ENCODE peak calls at places on chromosomes 12 and 14, in four cellular contexts. One of them, this sample, is unnamed. For H3K79me2, the result is how much of the 10 kb centered on the place peaks cover.

GRCh38 chr12:112458751-112459150 is 40.0 kb downstream of the PTPN11 start:
- DNase-seq in GM23338: no peak
- DNase-seq in mammary epithelial cell: no peak
- DNase-seq in fibroblast of lung: no peak
- DNase-seq in this sample: no peak

GRCh38 chr12:47094804-47095203 is 15.0 kb upstream of the AMIGO2 start:
- DNase-seq in GM23338: no peak
- DNase-seq in mammary epithelial cell: peak
- DNase-seq in fibroblast of lung: no peak
- DNase-seq in this sample: no peak

GRCh38 chr14:74867673-74868072 is 8.3 kb downstream of the PROX2 start:
- DNase-seq in GM23338: no peak
- DNase-seq in mammary epithelial cell: no peak
- DNase-seq in fibroblast of lung: no peak
- DNase-seq in this sample: no peak

GRCh38 chr14:80906946-80907345 is 34.6 kb downstream of the CEP128 start:
- DNase-seq in GM23338: no peak
- DNase-seq in mammary epithelial cell: no peak
- DNase-seq in fibroblast of lung: no peak
- DNase-seq in this sample: no peak

GRCh38 chr14:52885230-52885629 is 65.6 kb downstream of the FERMT2 start:
- DNase-seq in GM23338: no peak
- DNase-seq in mammary epithelial cell: no peak
- DNase-seq in fibroblast of lung: peak
- DNase-seq in this sample: no peak

GRCh38 chr14:77039285-77040058 is 11.0 kb upstream of the IRF2BPL start:
- DNase-seq in GM23338: no peak
- DNase-seq in mammary epithelial cell: peak
- DNase-seq in fibroblast of lung: peak
- DNase-seq in this sample: no peak

GRCh38 chr14:35390577-35391387 is 13.8 kb downstream of the NFKBIA start:
- DNase-seq in GM23338: no peak
- DNase-seq in mammary epithelial cell: peak
- DNase-seq in fibroblast of lung: no peak
- DNase-seq in this sample: no peak

GRCh38 chr14:104893435-104894207 is 28.6 kb downstream of the CEP170B start:
- DNase-seq in GM23338: no peak
- DNase-seq in mammary epithelial cell: no peak
- DNase-seq in fibroblast of lung: no peak
- DNase-seq in this sample: peak

GRCh38 chr12:3968523-3968922 is 95.3 kb upstream of the PARP11 start:
- DNase-seq in GM23338: no peak
- DNase-seq in mammary epithelial cell: no peak
- DNase-seq in fibroblast of lung: no peak
- DNase-seq in this sample: no peak

GRCh38 chr14:80958258-80958657 is 2.8 kb downstream of the TSHR start:
- DNase-seq in GM23338: no peak
- DNase-seq in mammary epithelial cell: no peak
- DNase-seq in fibroblast of lung: no peak
- DNase-seq in this sample: no peak

GRCh38 chr14:64612021-64612380 is 62.2 kb downstream of the PPP1R36 start:
- DNase-seq in GM23338: no peak
- DNase-seq in mammary epithelial cell: no peak
- DNase-seq in fibroblast of lung: no peak
- DNase-seq in this sample: no peak

GRCh38 chr14:70885343-70886014 is 21.8 kb upstream of the PCNX1 start:
- DNase-seq in GM23338: no peak
- DNase-seq in mammary epithelial cell: no peak
- DNase-seq in fibroblast of lung: no peak
- DNase-seq in this sample: no peak

GRCh38 chr12:6958609-6959375 is 7.6 kb downstream of the PTPN6 start:
- DNase-seq in GM23338: no peak
- DNase-seq in mammary epithelial cell: no peak
- DNase-seq in fibroblast of lung: no peak
- DNase-seq in this sample: peak

DNA sequence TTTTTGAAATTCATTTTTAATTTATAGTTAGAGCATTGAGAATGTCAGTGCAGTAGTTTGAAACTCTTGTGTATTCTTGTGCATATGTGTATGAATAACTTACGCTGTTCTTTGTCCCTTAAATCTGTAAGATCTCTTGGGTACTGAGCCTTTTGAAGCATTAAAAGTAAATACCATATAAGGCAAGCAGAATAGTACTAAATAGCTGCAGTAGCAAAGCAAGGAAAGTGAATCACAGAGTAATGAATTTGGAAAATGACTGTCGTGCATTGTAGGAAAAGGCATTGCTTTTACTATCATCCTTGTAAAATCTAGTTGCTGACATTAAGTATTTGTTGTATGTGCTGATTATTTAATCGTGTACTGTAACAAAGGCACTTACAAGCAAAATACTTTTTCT is 12.1 kb downstream of the CNOT2 start:
- DNase-seq in GM23338: no peak
- DNase-seq in mammary epithelial cell: peak
- DNase-seq in fibroblast of lung: peak
- DNase-seq in this sample: no peak
- H3K79me2 ChIP-seq in GM23338: half or more
- H3K79me2 ChIP-seq in mammary epithelial cell: half or more
- H3K79me2 ChIP-seq in fibroblast of lung: half or more
- H3K79me2 ChIP-seq in this sample: half or more

DNA sequence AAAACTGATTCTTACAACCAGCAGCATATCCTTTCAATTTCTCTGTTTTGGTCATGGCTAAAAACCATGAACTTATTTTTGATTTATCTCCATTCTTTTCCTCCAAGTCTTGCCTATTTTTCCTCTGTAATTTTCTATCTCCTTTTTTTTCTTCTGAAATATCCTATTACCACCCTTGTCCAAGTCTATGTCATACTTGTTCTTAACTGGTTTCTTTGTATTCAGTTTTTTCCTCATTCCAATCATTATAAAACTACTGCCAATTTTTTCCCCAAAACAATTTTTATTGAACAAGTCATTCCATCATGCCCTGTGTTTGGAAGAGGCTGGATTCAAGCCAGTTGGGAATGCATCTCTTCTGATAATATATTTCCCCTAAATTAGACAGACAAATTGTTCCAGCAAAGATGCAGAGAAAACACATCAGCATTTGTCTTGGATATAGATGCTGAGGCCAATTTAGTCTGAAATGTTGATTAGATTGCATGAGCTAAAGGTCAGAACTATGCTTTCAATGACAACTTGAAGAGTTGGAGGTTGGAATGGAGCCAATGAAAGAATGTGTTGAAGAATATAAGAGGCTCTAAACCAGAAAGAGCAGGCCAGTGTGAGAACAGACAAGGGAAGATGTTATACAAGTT is 30.7 kb downstream of the OTOGL start:
- DNase-seq in GM23338: no peak
- DNase-seq in mammary epithelial cell: no peak
- DNase-seq in fibroblast of lung: no peak
- DNase-seq in this sample: no peak
- H3K79me2 ChIP-seq in GM23338: under half
- H3K79me2 ChIP-seq in mammary epithelial cell: under half
- H3K79me2 ChIP-seq in fibroblast of lung: under half
- H3K79me2 ChIP-seq in this sample: under half

DNA sequence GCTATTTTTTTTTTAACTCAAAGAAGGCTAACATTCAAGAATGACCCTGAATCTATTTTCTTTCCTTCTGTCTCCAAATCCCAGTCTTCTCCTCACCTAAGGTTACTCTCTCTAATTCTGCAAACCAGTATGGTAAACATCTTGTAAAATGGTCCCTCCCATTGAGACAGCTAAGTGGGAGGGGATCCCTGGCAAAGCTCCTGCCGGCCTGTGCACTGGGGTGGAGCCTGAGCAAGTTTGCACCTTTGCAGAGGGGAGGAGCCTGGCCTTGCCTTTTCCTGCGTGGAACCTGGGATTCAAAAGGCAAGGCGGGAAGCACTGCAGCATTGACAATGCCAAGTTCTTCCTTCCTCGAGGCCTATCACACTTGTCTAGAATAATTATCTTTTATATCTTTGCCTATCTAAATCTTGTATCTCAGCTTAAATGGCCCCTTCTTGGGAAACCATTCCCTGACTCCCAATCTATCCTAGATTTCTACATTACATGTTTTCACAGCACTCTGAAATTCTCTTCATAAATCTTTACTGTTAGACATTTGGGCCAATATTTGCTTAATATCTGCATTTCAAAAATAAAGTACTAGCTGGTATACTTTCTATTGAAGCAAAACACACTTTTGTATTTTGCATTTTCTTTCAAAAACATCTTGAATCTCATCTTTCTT is 83.0 kb downstream of the EPS8 start:
- DNase-seq in GM23338: peak
- DNase-seq in mammary epithelial cell: no peak
- DNase-seq in fibroblast of lung: no peak
- DNase-seq in this sample: no peak
- H3K79me2 ChIP-seq in GM23338: under half
- H3K79me2 ChIP-seq in mammary epithelial cell: under half
- H3K79me2 ChIP-seq in fibroblast of lung: under half
- H3K79me2 ChIP-seq in this sample: under half

GRCh38 chr14:50025776-50026175 is 90.6 kb downstream of the VCPKMT start:
- DNase-seq in GM23338: no peak
- DNase-seq in mammary epithelial cell: peak
- DNase-seq in fibroblast of lung: peak
- DNase-seq in this sample: no peak

GRCh38 chr14:50025073-50025472 is 91.3 kb downstream of the VCPKMT start:
- DNase-seq in GM23338: no peak
- DNase-seq in mammary epithelial cell: no peak
- DNase-seq in fibroblast of lung: no peak
- DNase-seq in this sample: no peak

GRCh38 chr14:50028458-50028857 is 87.9 kb downstream of the VCPKMT start:
- DNase-seq in GM23338: no peak
- DNase-seq in mammary epithelial cell: no peak
- DNase-seq in fibroblast of lung: no peak
- DNase-seq in this sample: no peak

GRCh38 chr14:50027797-50028196 is 88.6 kb downstream of the VCPKMT start:
- DNase-seq in GM23338: no peak
- DNase-seq in mammary epithelial cell: no peak
- DNase-seq in fibroblast of lung: no peak
- DNase-seq in this sample: no peak

DNA sequence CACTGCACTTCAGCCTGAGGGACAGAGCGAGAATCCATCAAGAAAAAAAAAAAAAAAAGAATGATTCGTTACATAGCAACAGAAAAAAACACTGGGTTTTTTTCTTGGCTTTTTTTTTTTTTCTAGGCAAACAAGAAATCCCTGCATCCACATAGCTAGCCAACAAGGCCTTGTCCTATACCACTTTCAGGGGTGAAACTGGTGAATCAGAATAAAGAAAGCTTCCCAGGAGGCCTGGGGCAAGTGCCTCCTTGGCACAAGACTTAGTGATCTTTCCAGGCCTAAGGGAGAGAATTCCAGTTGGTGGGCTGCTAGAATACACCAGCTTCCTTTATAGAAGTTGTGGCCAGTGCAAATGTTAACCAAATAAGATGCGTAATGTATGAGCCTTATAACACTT is 90.0 kb downstream of the VCPKMT start:
- DNase-seq in GM23338: no peak
- DNase-seq in mammary epithelial cell: no peak
- DNase-seq in fibroblast of lung: no peak
- DNase-seq in this sample: no peak
- H3K79me2 ChIP-seq in GM23338: under half
- H3K79me2 ChIP-seq in mammary epithelial cell: under half
- H3K79me2 ChIP-seq in fibroblast of lung: under half
- H3K79me2 ChIP-seq in this sample: under half

GRCh38 chr14:91410781-91411536 is 6.7 kb downstream of the CCDC88C start:
- DNase-seq in GM23338: no peak
- DNase-seq in mammary epithelial cell: no peak
- DNase-seq in fibroblast of lung: no peak
- DNase-seq in this sample: no peak

GRCh38 chr14:91406982-91407381 is 10.6 kb downstream of the CCDC88C start:
- DNase-seq in GM23338: no peak
- DNase-seq in mammary epithelial cell: no peak
- DNase-seq in fibroblast of lung: no peak
- DNase-seq in this sample: no peak

GRCh38 chr14:91412939-91413338 is 4.7 kb downstream of the CCDC88C start:
- DNase-seq in GM23338: no peak
- DNase-seq in mammary epithelial cell: no peak
- DNase-seq in fibroblast of lung: no peak
- DNase-seq in this sample: peak

GRCh38 chr14:91406451-91406850 is 11.2 kb downstream of the CCDC88C start:
- DNase-seq in GM23338: no peak
- DNase-seq in mammary epithelial cell: no peak
- DNase-seq in fibroblast of lung: no peak
- DNase-seq in this sample: no peak

GRCh38 chr14:91409991-91410401 is 7.6 kb downstream of the CCDC88C start:
- DNase-seq in GM23338: no peak
- DNase-seq in mammary epithelial cell: no peak
- DNase-seq in fibroblast of lung: no peak
- DNase-seq in this sample: no peak
- H3K79me2 ChIP-seq in GM23338: half or more
- H3K79me2 ChIP-seq in mammary epithelial cell: under half
- H3K79me2 ChIP-seq in fibroblast of lung: under half
- H3K79me2 ChIP-seq in this sample: half or more

DNA sequence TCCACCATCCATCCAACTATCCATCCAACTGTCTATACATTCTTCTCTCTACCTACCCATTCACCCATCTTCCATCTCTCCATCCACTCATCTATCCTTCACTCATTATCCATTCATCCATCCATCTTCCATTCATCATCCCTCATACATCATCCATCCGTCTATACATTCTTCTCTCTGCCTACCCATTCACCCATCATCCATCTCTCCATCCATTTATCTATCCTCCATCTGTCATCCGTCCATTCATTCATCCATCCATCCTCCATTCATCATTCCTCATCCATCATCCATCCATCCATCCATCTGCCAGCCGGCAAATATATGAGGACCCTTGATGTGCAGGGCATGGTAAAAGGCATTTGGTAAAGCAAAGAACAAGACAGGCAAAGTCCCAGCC is 25.2 kb downstream of the AACS start:
- DNase-seq in GM23338: no peak
- DNase-seq in mammary epithelial cell: no peak
- DNase-seq in fibroblast of lung: no peak
- DNase-seq in this sample: no peak
- H3K79me2 ChIP-seq in GM23338: under half
- H3K79me2 ChIP-seq in mammary epithelial cell: under half
- H3K79me2 ChIP-seq in fibroblast of lung: under half
- H3K79me2 ChIP-seq in this sample: under half

DNA sequence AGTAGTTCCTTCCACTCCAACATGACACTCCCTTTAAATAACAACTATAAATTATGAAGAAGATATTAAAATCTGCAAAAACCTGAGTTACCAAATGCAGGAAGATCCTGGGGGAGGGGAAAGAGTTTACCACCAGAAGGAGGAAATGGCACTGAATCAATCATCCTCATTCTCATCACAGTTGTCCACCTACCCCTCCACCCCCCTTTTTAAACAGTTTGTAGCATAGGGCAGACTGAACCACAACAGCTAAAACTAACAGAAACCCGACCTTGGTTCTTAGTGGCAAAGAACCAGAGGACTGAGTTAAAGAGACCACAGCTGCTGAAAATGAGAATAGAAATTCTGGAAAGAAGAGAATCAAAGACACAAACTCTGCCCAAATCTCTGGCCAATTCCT is 189.5 kb downstream of the MED13L start:
- DNase-seq in GM23338: no peak
- DNase-seq in mammary epithelial cell: no peak
- DNase-seq in fibroblast of lung: no peak
- DNase-seq in this sample: no peak
- H3K79me2 ChIP-seq in GM23338: under half
- H3K79me2 ChIP-seq in mammary epithelial cell: half or more
- H3K79me2 ChIP-seq in fibroblast of lung: under half
- H3K79me2 ChIP-seq in this sample: half or more